ENCODE peak calls at places on chromosome 13, in four cellular contexts. One of them, this sample, is unnamed.

GRCh38 chr13:73938375-73939070 is 195.7 kb downstream of the KLF12 start:
- DNase-seq in endodermal cell: peak
- DNase-seq in GM06990: no peak
- DNase-seq in pancreas: no peak
- DNase-seq in this sample: peak

GRCh38 chr13:57933606-57934005 is 302.1 kb downstream of the PCDH17 start:
- DNase-seq in GM06990: no peak
- DNase-seq in pancreas: no peak
- DNase-seq in endodermal cell: no peak
- DNase-seq in this sample: peak

GRCh38 chr13:33875658-33876401 is 57.9 kb downstream of the RFC3 start:
- DNase-seq in GM06990: no peak
- DNase-seq in endodermal cell: no peak
- DNase-seq in pancreas: no peak
- DNase-seq in this sample: no peak

GRCh38 chr13:46665243-46665629 is 112.3 kb downstream of the LRCH1 start:
- DNase-seq in GM06990: no peak
- DNase-seq in endodermal cell: no peak
- DNase-seq in pancreas: no peak
- DNase-seq in this sample: no peak

GRCh38 chr13:58712191-58712590 is 1080.6 kb downstream of the PCDH17 start:
- DNase-seq in pancreas: no peak
- DNase-seq in endodermal cell: peak
- DNase-seq in GM06990: no peak
- DNase-seq in this sample: no peak

GRCh38 chr13:77386880-77387606 is 60.1 kb upstream of the MYCBP2 start:
- DNase-seq in pancreas: no peak
- DNase-seq in endodermal cell: no peak
- DNase-seq in GM06990: peak
- DNase-seq in this sample: no peak

GRCh38 chr13:39684531-39685137 is 29.2 kb downstream of the COG6 start:
- DNase-seq in pancreas: no peak
- DNase-seq in GM06990: peak
- DNase-seq in endodermal cell: no peak
- DNase-seq in this sample: peak

GRCh38 chr13:42997381-42997780 is 5.3 kb upstream of the EPSTI1 start:
- DNase-seq in endodermal cell: no peak
- DNase-seq in pancreas: no peak
- DNase-seq in GM06990: peak
- DNase-seq in this sample: no peak

GRCh38 chr13:75635101-75635620 is 969 bp upstream of the LMO7 start:
- DNase-seq in GM06990: no peak
- DNase-seq in pancreas: no peak
- DNase-seq in endodermal cell: no peak
- DNase-seq in this sample: no peak

GRCh38 chr13:35165205-35165604 is 223.1 kb downstream of the NBEA start:
- DNase-seq in GM06990: no peak
- DNase-seq in endodermal cell: no peak
- DNase-seq in pancreas: no peak
- DNase-seq in this sample: no peak

GRCh38 chr13:60986301-60986700 is 429.3 kb downstream of the PCDH20 start:
- DNase-seq in pancreas: no peak
- DNase-seq in endodermal cell: no peak
- DNase-seq in GM06990: no peak
- DNase-seq in this sample: peak

GRCh38 chr13:93268327-93269028 is 41.9 kb downstream of the GPC6 start:
- DNase-seq in pancreas: no peak
- DNase-seq in GM06990: no peak
- DNase-seq in endodermal cell: no peak
- DNase-seq in this sample: no peak

GRCh38 chr13:110539894-110540293 is 21.6 kb downstream of the RAB20 start:
- DNase-seq in pancreas: no peak
- DNase-seq in endodermal cell: no peak
- DNase-seq in GM06990: no peak
- DNase-seq in this sample: no peak

GRCh38 chr13:105894711-105895110 is 640.8 kb downstream of the EFNB2 start:
- DNase-seq in endodermal cell: no peak
- DNase-seq in pancreas: no peak
- DNase-seq in GM06990: no peak
- DNase-seq in this sample: no peak

GRCh38 chr13:43529796-43530195 is 257.0 kb downstream of the ENOX1 start:
- DNase-seq in GM06990: no peak
- DNase-seq in endodermal cell: no peak
- DNase-seq in pancreas: no peak
- DNase-seq in this sample: peak

GRCh38 chr13:46172531-46172991 is 9.4 kb downstream of the LCP1 start:
- DNase-seq in endodermal cell: no peak
- DNase-seq in pancreas: no peak
- DNase-seq in GM06990: no peak
- DNase-seq in this sample: no peak

GRCh38 chr13:33018886-33019285 is 2.7 kb downstream of the KL start:
- DNase-seq in pancreas: no peak
- DNase-seq in endodermal cell: no peak
- DNase-seq in GM06990: no peak
- DNase-seq in this sample: no peak

GRCh38 chr13:32829676-32830091 is 186.5 kb upstream of the KL start:
- DNase-seq in pancreas: no peak
- DNase-seq in GM06990: peak
- DNase-seq in endodermal cell: peak
- DNase-seq in this sample: peak

GRCh38 chr13:40922437-40923040 is 96.6 kb downstream of the ELF1 start:
- DNase-seq in GM06990: peak
- DNase-seq in endodermal cell: peak
- DNase-seq in pancreas: no peak
- DNase-seq in this sample: no peak

GRCh38 chr13:91133941-91134772 is 213.3 kb upstream of the MIR17HG start:
- DNase-seq in endodermal cell: peak
- DNase-seq in pancreas: peak
- DNase-seq in GM06990: no peak
- DNase-seq in this sample: peak

GRCh38 chr13:36806102-36806501 is 12.9 kb upstream of the RFXAP start:
- DNase-seq in endodermal cell: no peak
- DNase-seq in pancreas: no peak
- DNase-seq in GM06990: no peak
- DNase-seq in this sample: no peak

GRCh38 chr13:45349438-45349837 is 8.5 kb upstream of the TPT1 start:
- DNase-seq in pancreas: no peak
- DNase-seq in GM06990: no peak
- DNase-seq in endodermal cell: no peak
- DNase-seq in this sample: peak

GRCh38 chr13:37138917-37139316 is 33.5 kb upstream of the CSNK1A1L start:
- DNase-seq in pancreas: no peak
- DNase-seq in endodermal cell: no peak
- DNase-seq in GM06990: no peak
- DNase-seq in this sample: no peak

GRCh38 chr13:35840991-35841604 is 290.1 kb downstream of the DCLK1 start:
- DNase-seq in GM06990: no peak
- DNase-seq in pancreas: no peak
- DNase-seq in endodermal cell: no peak
- DNase-seq in this sample: no peak

GRCh38 chr13:82627183-82627582 is 1255.1 kb downstream of the SLITRK1 start:
- DNase-seq in endodermal cell: no peak
- DNase-seq in pancreas: no peak
- DNase-seq in GM06990: no peak
- DNase-seq in this sample: peak

GRCh38 chr13:43193789-43194188 is 170.4 kb downstream of the DNAJC15 start:
- DNase-seq in pancreas: no peak
- DNase-seq in GM06990: no peak
- DNase-seq in endodermal cell: no peak
- DNase-seq in this sample: no peak

GRCh38 chr13:99228737-99229691 is 28.4 kb downstream of the UBAC2 start:
- DNase-seq in endodermal cell: no peak
- DNase-seq in GM06990: peak
- DNase-seq in pancreas: no peak
- DNase-seq in this sample: peak

GRCh38 chr13:46962286-46962941 is 65.6 kb upstream of the HTR2A start:
- DNase-seq in endodermal cell: no peak
- DNase-seq in pancreas: no peak
- DNase-seq in GM06990: no peak
- DNase-seq in this sample: peak

GRCh38 chr13:26656919-26657318 is 99.4 kb downstream of the WASF3 start:
- DNase-seq in endodermal cell: no peak
- DNase-seq in GM06990: no peak
- DNase-seq in pancreas: no peak
- DNase-seq in this sample: peak

GRCh38 chr13:96636310-96636709 is 358.0 kb downstream of the OXGR1 start:
- DNase-seq in GM06990: no peak
- DNase-seq in pancreas: no peak
- DNase-seq in endodermal cell: no peak
- DNase-seq in this sample: peak

GRCh38 chr13:48316826-48317510 is 13.4 kb downstream of the RB1 start:
- DNase-seq in endodermal cell: no peak
- DNase-seq in GM06990: no peak
- DNase-seq in pancreas: no peak
- DNase-seq in this sample: no peak
- H3K4me3 ChIP-seq in endodermal cell: no peak
- H3K4me3 ChIP-seq in GM06990: no peak
- H3K4me3 ChIP-seq in pancreas: no peak
- H3K4me3 ChIP-seq in this sample: no peak

GRCh38 chr13:97856001-97856675 is 97.3 kb upstream of the IPO5 start:
- DNase-seq in pancreas: no peak
- DNase-seq in endodermal cell: peak
- DNase-seq in GM06990: no peak
- DNase-seq in this sample: no peak

GRCh38 chr13:97858161-97858560 is 95.3 kb upstream of the IPO5 start:
- DNase-seq in pancreas: no peak
- DNase-seq in GM06990: no peak
- DNase-seq in endodermal cell: no peak
- DNase-seq in this sample: no peak

GRCh38 chr13:97853550-97853949 is 99.9 kb upstream of the IPO5 start:
- DNase-seq in pancreas: no peak
- DNase-seq in GM06990: no peak
- DNase-seq in endodermal cell: no peak
- DNase-seq in this sample: peak

GRCh38 chr13:97852181-97852874 is 101.1 kb upstream of the IPO5 start:
- DNase-seq in pancreas: no peak
- DNase-seq in GM06990: no peak
- DNase-seq in endodermal cell: no peak
- DNase-seq in this sample: no peak

GRCh38 chr13:97855570-97855970 is 97.9 kb upstream of the IPO5 start:
- DNase-seq in GM06990: no peak
- DNase-seq in pancreas: peak
- DNase-seq in endodermal cell: peak
- DNase-seq in this sample: peak
- TF ChIP-seq CTCF in GM06990: peak
- TF ChIP-seq CTCF in pancreas: peak
- TF ChIP-seq CTCF in endodermal cell: peak
- TF ChIP-seq CTCF in this sample: peak

GRCh38 chr13:28375250-28375930 is 119.5 kb downstream of the FLT1 start:
- DNase-seq in pancreas: no peak
- DNase-seq in GM06990: no peak
- DNase-seq in endodermal cell: no peak
- DNase-seq in this sample: no peak

GRCh38 chr13:28379371-28380083 is 115.4 kb downstream of the FLT1 start:
- DNase-seq in GM06990: no peak
- DNase-seq in endodermal cell: no peak
- DNase-seq in pancreas: no peak
- DNase-seq in this sample: no peak

GRCh38 chr13:28376604-28377003 is 118.3 kb downstream of the FLT1 start:
- DNase-seq in endodermal cell: no peak
- DNase-seq in pancreas: no peak
- DNase-seq in GM06990: no peak
- DNase-seq in this sample: no peak

GRCh38 chr13:28370448-28370847 is 124.5 kb downstream of the FLT1 start:
- DNase-seq in GM06990: no peak
- DNase-seq in endodermal cell: no peak
- DNase-seq in pancreas: no peak
- DNase-seq in this sample: no peak

GRCh38 chr13:28373803-28374202 is 121.1 kb downstream of the FLT1 start:
- DNase-seq in pancreas: no peak
- DNase-seq in GM06990: no peak
- DNase-seq in endodermal cell: no peak
- DNase-seq in this sample: no peak
- H3K4me3 ChIP-seq in pancreas: no peak
- H3K4me3 ChIP-seq in GM06990: no peak
- H3K4me3 ChIP-seq in endodermal cell: no peak
- H3K4me3 ChIP-seq in this sample: no peak

GRCh38 chr13:103303078-103303651 is 236.9 kb upstream of the SLC10A2 start:
- DNase-seq in pancreas: no peak
- DNase-seq in endodermal cell: no peak
- DNase-seq in GM06990: no peak
- DNase-seq in this sample: no peak

GRCh38 chr13:103297083-103297482 is 230.9 kb upstream of the SLC10A2 start:
- DNase-seq in endodermal cell: no peak
- DNase-seq in GM06990: no peak
- DNase-seq in pancreas: no peak
- DNase-seq in this sample: no peak

DNA sequence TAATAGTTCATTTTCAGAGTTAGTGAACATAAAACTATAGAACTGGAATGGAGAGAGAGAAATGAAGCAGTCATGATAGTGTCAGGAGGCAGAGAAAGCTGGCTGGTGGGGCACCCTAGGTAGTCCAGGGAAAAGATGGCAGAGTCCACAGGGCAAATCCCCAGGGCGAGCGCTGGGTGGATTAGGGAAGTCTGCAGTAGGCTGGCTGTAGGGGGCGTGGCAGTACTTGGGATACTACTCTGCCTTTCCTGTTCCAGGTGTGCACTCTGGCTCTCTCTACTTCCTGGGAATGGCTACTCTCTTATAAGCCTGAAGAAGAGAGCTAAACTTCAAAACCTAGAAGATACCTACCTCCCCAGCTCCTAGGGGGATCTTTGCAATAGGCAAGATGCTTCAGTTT is 232.9 kb upstream of the SLC10A2 start:
- DNase-seq in GM06990: no peak
- DNase-seq in endodermal cell: peak
- DNase-seq in pancreas: no peak
- DNase-seq in this sample: no peak
- TF ChIP-seq CTCF in GM06990: no peak
- TF ChIP-seq CTCF in endodermal cell: peak
- TF ChIP-seq CTCF in pancreas: no peak
- TF ChIP-seq CTCF in this sample: no peak

GRCh38 chr13:89474432-89474831 is 1803.3 kb downstream of the SLITRK5 start:
- DNase-seq in GM06990: no peak
- DNase-seq in endodermal cell: no peak
- DNase-seq in pancreas: no peak
- DNase-seq in this sample: no peak

GRCh38 chr13:89465366-89465765 is 1794.2 kb downstream of the SLITRK5 start:
- DNase-seq in GM06990: peak
- DNase-seq in endodermal cell: no peak
- DNase-seq in pancreas: no peak
- DNase-seq in this sample: peak

GRCh38 chr13:89468081-89468480 is 1796.9 kb downstream of the SLITRK5 start:
- DNase-seq in endodermal cell: no peak
- DNase-seq in GM06990: no peak
- DNase-seq in pancreas: no peak
- DNase-seq in this sample: no peak

DNA sequence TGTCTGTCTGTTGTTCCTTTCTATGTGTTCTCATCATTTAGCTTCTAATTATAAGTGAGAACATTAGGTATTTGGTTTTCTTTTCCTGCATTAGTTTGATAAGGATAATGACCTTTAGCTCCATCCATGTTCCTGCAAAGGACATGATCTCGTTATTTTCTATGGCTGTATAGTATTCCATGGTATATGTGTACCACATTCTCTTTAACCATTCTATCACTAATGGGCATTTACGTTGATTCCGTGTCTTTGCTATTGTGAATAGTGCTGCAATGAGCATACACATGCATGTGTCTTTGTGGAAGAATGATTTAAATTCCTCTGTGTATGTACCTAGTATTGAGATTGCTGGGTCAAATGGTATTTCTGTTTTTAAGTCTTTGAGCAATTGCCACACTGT is 1799.7 kb downstream of the SLITRK5 start:
- DNase-seq in GM06990: no peak
- DNase-seq in endodermal cell: no peak
- DNase-seq in pancreas: no peak
- DNase-seq in this sample: no peak
- H3K4me3 ChIP-seq in GM06990: no peak
- H3K4me3 ChIP-seq in endodermal cell: no peak
- H3K4me3 ChIP-seq in pancreas: no peak
- H3K4me3 ChIP-seq in this sample: no peak